ENCODE peak calls at places on chromosomes 4 and X, in four cellular contexts. P is HCT116, W is esophagus squamous epithelium, J is spleen. O is an unnamed sample. For H3K27me3, the result is how much of the 10 kb centered on the place peaks cover.

GRCh38 chr4:3792813-3793212 is 26.6 kb downstream of the ADRA2C start:
- DNase-seq in J (no peak), P (no peak), W (no peak), O (no peak)

GRCh38 chrX:68504237-68504636 is 5.4 kb downstream of the YIPF6 start:
- DNase-seq in W (no peak), J (no peak), P (no peak), O (no peak)

GRCh38 chr4:135552131-135552530 is 1350.5 kb upstream of the PABPC4L start:
- DNase-seq in W (no peak), P (no peak), J (no peak), O (no peak)

GRCh38 chr4:856468-856901 is 30.6 kb upstream of the CPLX1 start:
- DNase-seq in P (no peak), W (no peak), J (peak), O (no peak)

GRCh38 chr4:168451744-168452394 is 28.4 kb downstream of the DDX60L start:
- DNase-seq in J (no peak), W (no peak), P (peak), O (no peak)

GRCh38 chr4:101136373-101137370 is 210.7 kb downstream of the PPP3CA start:
- DNase-seq in W (no peak), J (no peak), P (no peak), O (no peak)

GRCh38 chrX:5681159-5681558 is 547.5 kb downstream of the NLGN4X start:
- DNase-seq in P (no peak), J (no peak), W (no peak), O (no peak)

GRCh38 chr4:94451669-94452475 is at the start of gene PDLIM5:
- DNase-seq in J (peak), P (peak), W (peak), O (peak)

GRCh38 chrX:47662144-47662657 is 3.2 kb upstream of the UXT start:
- DNase-seq in J (no peak), W (no peak), P (no peak), O (no peak)

GRCh38 chrX:107025538-107025937 is 25.5 kb upstream of the MORC4 start:
- DNase-seq in J (no peak), W (no peak), P (peak), O (no peak)

GRCh38 chrX:54422168-54422567 is 18.0 kb upstream of the TSR2 start:
- DNase-seq in J (no peak), P (no peak), W (no peak), O (no peak)

GRCh38 chr4:182826391-182826790 is 90.8 kb downstream of the DCTD start:
- DNase-seq in P (no peak), J (no peak), W (no peak), O (no peak)

GRCh38 chrX:13287816-13288215 is 32.0 kb downstream of the ATXN3L start:
- DNase-seq in J (no peak), P (no peak), W (no peak), O (no peak)

GRCh38 chrX:131816551-131817136 is 206.5 kb upstream of the STK26 start:
- DNase-seq in J (peak), P (no peak), W (peak), O (no peak)

GRCh38 chrX:83771664-83772063 is 89.3 kb upstream of the CYLC1 start:
- DNase-seq in J (no peak), W (no peak), P (no peak), O (no peak)

GRCh38 chr4:26900765-26901164 is 40.1 kb downstream of the STIM2 start:
- DNase-seq in P (no peak), J (no peak), W (no peak), O (no peak)

GRCh38 chr4:80197601-80198444 is 520 bp downstream of the PRDM8 start:
- DNase-seq in P (no peak), J (peak), W (no peak), O (no peak)

GRCh38 chr4:188934320-188934975 is 795.2 kb downstream of the TRIML1 start:
- DNase-seq in W (no peak), J (no peak), P (peak), O (no peak)

GRCh38 chr4:62399242-62399641 is 1199.1 kb downstream of the ADGRL3 start:
- DNase-seq in J (peak), W (no peak), P (no peak), O (no peak)

GRCh38 chr4:146649232-146649631 is 10.5 kb downstream of the POU4F2 start:
- DNase-seq in W (no peak), J (no peak), P (no peak), O (no peak)
- H3K27me3 ChIP-seq in W (under half), J (under half), P (under half), O (under half)

GRCh38 chr4:88320780-88321373 is 36.5 kb upstream of the PPM1K start:
- DNase-seq in W (peak), J (peak), P (no peak), O (no peak)
- TF ChIP-seq POLR2A in W (no peak), J (no peak), P (no peak), O (no peak)

GRCh38 chr4:173500841-173501591 is 29.0 kb downstream of the HAND2 start:
- DNase-seq in W (no peak), J (no peak), P (no peak), O (no peak)
- H3K27me3 ChIP-seq in W (under half), J (under half), P (under half), O (under half)

DNA sequence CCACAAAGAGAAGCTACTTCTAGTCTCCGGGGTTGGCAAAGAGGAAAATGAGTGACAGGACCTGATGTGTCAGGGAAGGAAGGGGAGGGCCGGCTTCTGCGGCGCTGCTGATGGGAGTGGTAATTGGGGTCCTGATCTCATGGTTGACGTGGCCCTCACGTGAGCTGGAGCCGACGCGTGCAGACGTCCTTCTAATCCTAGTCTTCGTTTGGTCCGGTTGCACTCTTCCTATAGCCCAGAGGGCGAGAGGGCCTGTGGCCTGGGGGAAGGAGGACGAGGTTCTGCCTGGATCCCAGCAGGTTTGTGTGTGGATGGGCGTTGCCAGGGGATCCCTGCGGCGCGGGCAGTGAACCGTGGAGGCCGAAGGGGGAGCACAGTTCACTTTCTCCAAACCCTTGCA is at the start of gene ARMCX1:
- DNase-seq in W (no peak), J (peak), P (no peak), O (peak)
- TF ChIP-seq POLR2A in W (no peak), J (peak), P (no peak), O (peak)

DNA sequence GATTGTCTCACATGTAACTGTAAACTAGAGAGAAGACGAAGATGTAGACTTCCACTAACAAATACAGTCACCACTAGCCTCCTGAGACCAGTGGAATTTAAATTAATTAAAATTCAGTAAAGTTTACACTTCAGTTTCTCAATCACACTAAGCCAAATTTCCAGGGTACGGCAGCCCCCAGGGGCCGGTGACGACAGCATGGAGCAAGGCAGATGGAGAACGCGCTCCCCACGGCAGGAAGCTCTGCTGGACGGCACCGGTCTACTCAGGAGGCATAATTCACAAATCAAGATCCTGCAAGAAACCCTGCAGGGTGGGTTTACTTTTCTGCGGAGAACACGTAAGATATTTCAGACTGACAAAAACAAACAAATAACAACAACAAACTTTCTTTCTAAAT is 80.7 kb downstream of the FAT1 start:
- DNase-seq in J (no peak), P (no peak), W (no peak), O (no peak)
- H3K27me3 ChIP-seq in J (under half), P (under half), W (under half), O (under half)

DNA sequence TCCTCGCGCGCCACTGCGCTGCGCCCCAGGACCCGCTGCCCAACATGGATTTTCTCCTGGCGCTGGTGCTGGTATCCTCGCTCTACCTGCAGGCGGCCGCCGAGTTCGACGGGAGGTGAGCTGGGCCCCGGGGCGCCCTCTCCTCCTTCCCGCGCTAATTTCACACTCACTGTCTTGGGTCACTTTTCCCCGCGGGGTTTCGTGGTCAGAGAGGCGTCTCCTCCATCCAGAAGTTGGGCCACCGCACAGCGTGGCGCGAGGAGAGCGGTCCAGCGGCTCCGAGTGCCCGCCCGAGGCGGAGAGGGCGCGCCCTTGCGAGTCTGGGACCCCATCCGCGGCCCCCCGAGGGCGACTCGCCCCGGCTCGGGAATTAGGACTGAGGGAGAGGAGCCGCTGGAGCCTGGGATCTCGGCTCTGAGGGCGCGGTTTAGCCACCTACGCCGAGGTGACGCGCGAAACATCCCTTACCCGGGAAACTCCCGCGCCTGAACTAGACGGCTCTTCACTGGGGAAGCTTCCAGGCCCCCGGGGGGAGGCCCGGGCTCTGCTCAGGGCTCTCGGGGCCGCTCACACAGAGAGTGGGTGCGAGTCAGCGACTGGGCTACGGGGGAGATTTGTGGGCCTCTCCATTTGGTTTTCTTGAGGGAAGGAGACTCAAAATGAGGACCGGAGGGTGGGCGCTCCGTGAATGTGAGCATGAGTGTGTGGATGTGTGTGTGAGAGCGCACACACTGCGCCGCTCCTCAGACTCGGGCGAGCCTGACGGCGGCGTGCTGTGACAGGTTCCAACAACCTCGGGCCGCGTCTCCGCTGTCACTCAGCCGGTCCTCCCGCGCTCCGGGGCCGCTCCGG is 564 bp downstream of the NPNT start:
- DNase-seq in W (no peak), J (no peak), P (no peak), O (peak)
- TF ChIP-seq POLR2A in W (no peak), J (no peak), P (no peak), O (no peak)

GRCh38 chr4:7153711-7154110 is 38.6 kb upstream of the SORCS2 start:
- DNase-seq in P (no peak), J (peak), W (no peak), O (no peak)
- H3K27me3 ChIP-seq in P (under half), J (under half), W (under half), O (under half)

GRCh38 chrX:51892921-51893745 is at the start of gene MAGED1:
- DNase-seq in J (peak), P (no peak), W (peak), O (peak)
- TF ChIP-seq POLR2A in J (no peak), P (no peak), W (no peak), O (peak)

GRCh38 chr4:154732669-154733068 is 11.1 kb upstream of the LRAT start:
- DNase-seq in J (no peak), W (no peak), P (no peak), O (no peak)

GRCh38 chr4:154738426-154738825 is 5.4 kb upstream of the LRAT start:
- DNase-seq in J (no peak), P (no peak), W (no peak), O (no peak)

GRCh38 chr4:154739111-154739510 is 4.7 kb upstream of the LRAT start:
- DNase-seq in P (no peak), W (no peak), J (no peak), O (no peak)

GRCh38 chr4:154740462-154740861 is 3.3 kb upstream of the LRAT start:
- DNase-seq in P (no peak), J (no peak), W (no peak), O (no peak)

GRCh38 chr4:154736774-154737173 is 7.0 kb upstream of the LRAT start:
- DNase-seq in P (no peak), W (no peak), J (no peak), O (no peak)
- H3K27me3 ChIP-seq in P (under half), W (under half), J (under half), O (under half)

GRCh38 chr4:184313058-184313709 is 95.5 kb upstream of the ENPP6 start:
- DNase-seq in P (no peak), J (no peak), W (no peak), O (no peak)

GRCh38 chr4:184312126-184312525 is 94.5 kb upstream of the ENPP6 start:
- DNase-seq in W (no peak), J (no peak), P (no peak), O (no peak)

GRCh38 chr4:184310881-184311709 is 93.4 kb upstream of the ENPP6 start:
- DNase-seq in W (no peak), P (no peak), J (no peak), O (peak)

GRCh38 chr4:184309241-184310170 is 91.8 kb upstream of the ENPP6 start:
- DNase-seq in P (no peak), J (no peak), W (no peak), O (no peak)

GRCh38 chr4:184310171-184310567 is 92.5 kb upstream of the ENPP6 start:
- DNase-seq in P (no peak), J (peak), W (no peak), O (peak)
- TF ChIP-seq POLR2A in P (no peak), J (no peak), W (no peak), O (no peak)